ENCODE peak calls at places on chromosome 1, in five cellular contexts. A, V, W, D and E are unnamed samples.

GRCh38 chr1:201561604-201562003 is 22.7 kb downstream of the NAV1 start:
- DNase-seq in V (no peak), W (no peak), D (no peak), A (no peak), E (no peak)

GRCh38 chr1:86699186-86699585 is 5.2 kb upstream of the SH3GLB1 start:
- DNase-seq in D (no peak), A (no peak), V (no peak), W (no peak), E (no peak)

GRCh38 chr1:55500601-55501000 is 285.4 kb upstream of the USP24 start:
- DNase-seq in A (no peak), D (no peak), V (no peak), W (no peak), E (no peak)

GRCh38 chr1:108041360-108042143 is 76.6 kb upstream of the VAV3 start:
- DNase-seq in A (no peak), V (no peak), W (no peak), D (no peak), E (no peak)

GRCh38 chr1:115929846-115930245 is 46.5 kb upstream of the SLC22A15 start:
- DNase-seq in D (no peak), W (no peak), A (no peak), V (no peak), E (no peak)

GRCh38 chr1:210239295-210240155 is 6.9 kb downstream of the SERTAD4 start:
- DNase-seq in D (no peak), V (peak), W (peak), A (peak), E (no peak)

GRCh38 chr1:200518524-200518923 is 102.0 kb downstream of the KIF14 start:
- DNase-seq in V (no peak), D (no peak), W (peak), A (no peak), E (no peak)

GRCh38 chr1:92792340-92792782 is 7.5 kb upstream of the EVI5 start:
- DNase-seq in W (peak), V (no peak), D (no peak), A (no peak), E (peak)

GRCh38 chr1:38246955-38247952 is 200.7 kb upstream of the POU3F1 start:
- DNase-seq in V (peak), A (no peak), D (no peak), W (peak), E (no peak)

GRCh38 chr1:56958526-56958925 is 7.3 kb downstream of the C8B start:
- DNase-seq in V (no peak), D (no peak), W (no peak), A (no peak), E (no peak)

GRCh38 chr1:8525291-8526275 is 207.7 kb downstream of the SLC45A1 start:
- DNase-seq in W (peak), A (peak), D (peak), V (peak), E (peak)

GRCh38 chr1:16992675-16993074 is 12.3 kb upstream of the MFAP2 start:
- DNase-seq in A (no peak), D (no peak), V (no peak), W (no peak), E (no peak)

GRCh38 chr1:198763298-198763714 is 124.5 kb downstream of the PTPRC start:
- DNase-seq in D (no peak), A (no peak), V (no peak), W (no peak), E (no peak)

GRCh38 chr1:167808690-167809089 is 86.9 kb downstream of the MPZL1 start:
- DNase-seq in A (no peak), V (no peak), W (no peak), D (no peak), E (no peak)

GRCh38 chr1:227428803-227429202 is 110.5 kb upstream of the CDC42BPA start:
- DNase-seq in V (peak), D (no peak), W (peak), A (no peak), E (no peak)

GRCh38 chr1:241423541-241424479 is 66.8 kb upstream of the RGS7 start:
- DNase-seq in D (no peak), A (peak), W (no peak), V (no peak), E (no peak)

GRCh38 chr1:17523487-17524029 is 15.9 kb upstream of the ARHGEF10L start:
- DNase-seq in W (no peak), D (no peak), A (no peak), V (no peak), E (no peak)

GRCh38 chr1:36650200-36651065 is 167.7 kb upstream of the CSF3R start:
- DNase-seq in A (peak), V (peak), W (peak), D (no peak), E (peak)

GRCh38 chr1:226518375-226518774 is 30.2 kb upstream of the STUM start:
- DNase-seq in W (no peak), D (no peak), V (no peak), A (no peak), E (no peak)

GRCh38 chr1:160767417-160768294 is 28.3 kb upstream of the LY9 start:
- DNase-seq in W (no peak), D (peak), V (no peak), A (no peak), E (peak)

GRCh38 chr1:246971322-246971721 is 36.5 kb downstream of the ZNF695 start:
- DNase-seq in A (peak), W (peak), D (no peak), V (peak), E (no peak)

GRCh38 chr1:47554901-47555300 is 117.1 kb downstream of the FOXD2 start:
- DNase-seq in V (no peak), D (no peak), A (no peak), W (no peak), E (no peak)

DNA sequence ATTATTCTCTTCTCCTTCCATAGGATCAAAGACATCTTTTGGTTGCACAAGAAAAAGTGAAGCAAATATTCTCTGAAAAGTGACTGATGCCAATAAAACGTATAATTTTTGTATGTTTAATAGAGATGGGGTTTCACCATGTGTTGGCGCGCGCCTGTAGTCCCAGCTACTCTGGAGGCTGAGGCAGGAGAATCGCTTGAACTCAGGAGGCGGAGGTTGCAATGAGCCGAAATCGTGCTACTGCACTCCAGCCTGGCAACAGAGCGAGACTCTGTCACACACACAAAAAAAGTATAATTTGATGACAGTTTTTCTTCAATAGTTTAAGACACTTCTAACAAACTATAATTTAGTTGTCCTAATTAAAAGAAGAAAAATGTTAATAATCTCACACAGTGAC is 23.8 kb downstream of the ANP32E start:
- DNase-seq in V (no peak), D (no peak), W (no peak), A (no peak), E (no peak)
- TF ChIP-seq ESRRA in V (no peak), D (no peak), W (no peak), A (no peak), E (no peak)

DNA sequence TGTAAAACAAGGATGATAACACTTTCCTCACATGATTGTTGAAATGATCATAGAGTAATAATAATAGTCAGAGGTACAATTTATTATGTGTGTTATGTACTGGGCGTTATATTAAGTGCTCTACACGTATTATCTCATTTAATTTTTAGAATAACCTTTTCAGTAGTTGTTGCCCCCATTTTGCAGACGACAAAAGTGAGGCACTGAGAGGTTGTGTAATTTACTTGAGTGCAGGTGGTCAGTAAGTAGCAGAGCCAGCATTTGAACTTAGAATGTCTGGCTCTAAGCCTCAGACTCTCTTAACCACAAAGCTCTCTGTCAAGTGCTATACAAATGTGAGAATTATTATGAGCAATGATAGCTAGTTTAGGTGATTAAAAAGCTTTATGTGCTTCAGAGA is 96.4 kb upstream of the UBE2U start:
- DNase-seq in D (no peak), V (no peak), W (no peak), A (no peak), E (no peak)
- TF ChIP-seq ESRRA in D (no peak), V (no peak), W (no peak), A (no peak), E (no peak)

DNA sequence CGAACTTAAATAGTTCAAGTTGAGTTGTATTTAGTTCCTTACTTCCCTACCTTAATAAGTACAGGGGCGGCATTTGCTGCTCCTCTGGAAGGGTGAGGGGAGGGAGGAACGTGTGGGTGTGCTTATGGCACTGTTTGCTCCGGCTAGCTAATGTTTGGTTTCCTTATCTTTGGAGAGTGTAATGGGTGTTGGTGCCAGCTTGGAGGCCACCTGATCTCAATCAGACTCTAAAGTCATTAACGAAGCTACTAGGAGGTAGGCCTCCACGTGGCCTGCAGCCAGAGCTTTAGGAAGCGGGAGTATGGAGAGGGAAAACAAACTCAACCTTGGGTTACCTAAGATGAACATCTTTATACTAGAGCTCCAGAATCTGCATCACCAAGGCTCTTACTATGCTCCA is 43.0 kb upstream of the RAP1A start:
- DNase-seq in D (no peak), V (peak), A (no peak), W (no peak), E (no peak)
- TF ChIP-seq ESRRA in D (no peak), V (no peak), A (no peak), W (no peak), E (no peak)

GRCh38 chr1:21334214-21335087 is 44.2 kb upstream of the ECE1 start:
- DNase-seq in V (no peak), D (peak), W (peak), A (peak), E (peak)

GRCh38 chr1:21335088-21335678 is 44.9 kb upstream of the ECE1 start:
- DNase-seq in W (no peak), V (no peak), A (no peak), D (no peak), E (no peak)

GRCh38 chr1:21337459-21337930 is 47.2 kb upstream of the ECE1 start:
- DNase-seq in A (no peak), W (no peak), D (no peak), V (no peak), E (no peak)

GRCh38 chr1:21337010-21337437 is 46.8 kb upstream of the ECE1 start:
- DNase-seq in D (no peak), W (no peak), A (no peak), V (no peak), E (no peak)

GRCh38 chr1:21335750-21336168 is 45.5 kb upstream of the ECE1 start:
- DNase-seq in D (no peak), V (no peak), W (no peak), A (no peak), E (no peak)
- TF ChIP-seq ESRRA in D (no peak), V (no peak), W (no peak), A (no peak), E (no peak)

GRCh38 chr1:67465371-67465770 is 35.2 kb upstream of the SERBP1 start:
- DNase-seq in D (no peak), W (no peak), A (no peak), V (no peak), E (no peak)

GRCh38 chr1:67464058-67464457 is 33.9 kb upstream of the SERBP1 start:
- DNase-seq in W (no peak), A (no peak), D (no peak), V (no peak), E (no peak)

GRCh38 chr1:67460648-67461500 is 30.7 kb upstream of the SERBP1 start:
- DNase-seq in A (no peak), W (no peak), D (no peak), V (no peak), E (no peak)

GRCh38 chr1:67464741-67465140 is 34.5 kb upstream of the SERBP1 start:
- DNase-seq in D (no peak), V (no peak), W (no peak), A (no peak), E (no peak)

DNA sequence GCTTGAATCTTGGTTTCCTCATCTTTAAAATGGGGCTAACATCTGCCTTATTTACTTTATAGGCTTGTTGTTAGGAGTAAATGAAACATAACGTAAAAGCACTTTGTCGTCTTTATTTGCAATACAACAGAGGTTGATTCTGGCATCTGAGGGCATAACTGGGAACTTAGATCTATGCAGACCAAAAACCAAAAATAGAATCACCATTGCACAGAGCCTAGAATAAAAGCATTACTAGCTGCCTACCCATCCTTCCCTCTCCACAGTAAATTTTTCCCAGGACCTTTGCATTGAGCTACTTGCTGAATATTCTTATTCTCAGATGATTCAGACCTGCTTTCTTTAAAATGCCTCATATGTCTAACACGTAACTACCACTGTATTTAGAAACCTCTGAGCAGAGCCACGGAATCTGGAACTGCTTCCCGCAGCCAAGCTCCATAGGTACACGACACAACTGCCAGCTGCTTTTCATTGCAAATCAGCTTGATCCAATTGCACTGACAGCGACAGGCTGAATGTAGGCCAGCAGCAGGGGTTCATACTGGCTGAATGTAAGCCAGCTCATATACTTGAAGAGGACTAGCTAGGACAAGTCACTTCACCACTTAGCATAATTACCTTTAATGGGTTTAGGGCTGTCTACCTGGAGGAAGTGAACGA is 33.2 kb upstream of the SERBP1 start:
- DNase-seq in A (peak), V (no peak), W (no peak), D (no peak), E (no peak)
- TF ChIP-seq ESRRA in A (no peak), V (no peak), W (no peak), D (no peak), E (no peak)

DNA sequence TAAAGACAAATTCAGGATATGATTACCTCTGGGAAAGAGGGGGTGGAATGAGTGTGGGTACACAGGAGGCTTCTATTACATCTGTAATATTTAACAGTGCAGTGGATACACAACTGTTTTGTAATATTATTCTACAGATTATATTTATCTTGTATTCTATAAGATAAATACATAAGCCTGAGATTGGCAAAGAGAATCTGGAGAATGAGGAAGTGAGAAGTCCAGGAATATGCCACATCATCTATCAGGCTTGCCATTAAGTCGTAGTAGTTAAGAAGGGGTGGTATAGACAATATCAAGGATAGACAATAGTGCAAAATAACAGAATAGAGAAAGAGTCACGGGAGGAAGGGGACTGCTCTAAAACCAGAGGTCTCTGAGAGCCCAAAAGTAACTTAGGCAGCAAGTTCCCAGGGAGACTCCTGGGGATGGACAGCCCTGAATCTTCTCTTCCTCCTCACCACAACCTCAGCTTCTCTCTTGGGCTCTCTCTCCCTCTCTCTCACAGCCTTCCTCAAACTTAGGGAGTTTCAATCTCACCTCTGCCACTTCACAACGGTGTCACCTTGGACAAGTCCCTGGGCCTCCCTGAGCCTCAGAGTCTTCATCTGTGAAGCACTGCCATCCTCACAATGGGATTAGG is 14.0 kb upstream of the PTAFR start:
- DNase-seq in D (no peak), V (no peak), W (peak), A (no peak), E (no peak)
- TF ChIP-seq ESRRA in D (no peak), V (no peak), W (no peak), A (no peak), E (no peak)

GRCh38 chr1:208213786-208214185 is 30.4 kb downstream of the PLXNA2 start:
- DNase-seq in V (no peak), A (no peak), W (no peak), D (no peak), E (no peak)

GRCh38 chr1:208216806-208217205 is 27.4 kb downstream of the PLXNA2 start:
- DNase-seq in D (no peak), V (no peak), W (no peak), A (no peak), E (no peak)

GRCh38 chr1:208217774-208218173 is 26.4 kb downstream of the PLXNA2 start:
- DNase-seq in W (no peak), D (no peak), A (no peak), V (no peak), E (peak)

GRCh38 chr1:208215393-208215792 is 28.8 kb downstream of the PLXNA2 start:
- DNase-seq in D (no peak), V (no peak), A (no peak), W (no peak), E (no peak)

DNA sequence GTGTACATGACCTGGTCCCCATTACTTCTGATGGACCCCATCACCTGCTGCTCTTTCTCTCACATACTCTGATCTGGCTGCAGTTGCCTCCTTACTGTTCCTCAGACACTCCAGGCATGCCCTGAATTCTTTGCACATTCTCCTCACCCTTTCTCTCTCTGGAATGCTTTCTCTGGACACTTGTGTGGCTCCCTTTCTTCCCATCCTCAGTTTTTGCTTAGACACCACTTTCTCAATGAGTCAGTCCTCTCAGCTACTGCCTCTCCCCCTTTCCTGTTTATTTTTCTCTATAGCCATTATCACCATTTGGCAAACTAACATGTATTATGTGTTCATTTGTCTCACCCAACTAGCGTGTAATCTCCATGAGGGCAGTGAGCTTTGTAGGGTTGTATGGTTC is 28.1 kb downstream of the PLXNA2 start:
- DNase-seq in V (no peak), W (no peak), D (no peak), A (no peak), E (no peak)
- TF ChIP-seq ESRRA in V (no peak), W (no peak), D (no peak), A (no peak), E (no peak)

GRCh38 chr1:94068096-94068830 is 52.7 kb downstream of the ABCA4 start:
- DNase-seq in W (peak), V (peak), A (no peak), D (no peak), E (no peak)
- TF ChIP-seq ESRRA in W (no peak), V (no peak), A (no peak), D (no peak), E (no peak)